ENCODE peak calls at places on chromosomes 12 and 14, in ten cellular contexts. One of them, this sample, is unnamed. For H3K9me3, the result is how much of the 10 kb centered on the place peaks cover.

GRCh38 chr14:99524804-99525698 is 43.8 kb downstream of the CCNK start:
- DNase-seq in suprapubic skin: no peak
- DNase-seq in A549: peak
- DNase-seq in left ventricle myocardium inferior: peak
- DNase-seq in endodermal cell: peak
- DNase-seq in neural progenitor cell: peak
- DNase-seq in A673: peak
- DNase-seq in IMR-90: peak
- DNase-seq in ascending aorta: no peak
- DNase-seq in colonic mucosa: peak
- DNase-seq in this sample: peak

GRCh38 chr14:50792634-50793068 is 38.3 kb downstream of the NIN start:
- DNase-seq in suprapubic skin: no peak
- DNase-seq in A549: no peak
- DNase-seq in left ventricle myocardium inferior: no peak
- DNase-seq in endodermal cell: no peak
- DNase-seq in neural progenitor cell: no peak
- DNase-seq in A673: no peak
- DNase-seq in IMR-90: no peak
- DNase-seq in ascending aorta: no peak
- DNase-seq in colonic mucosa: no peak
- DNase-seq in this sample: no peak

GRCh38 chr14:40367717-40368116 is 935.5 kb upstream of the FBXO33 start:
- DNase-seq in suprapubic skin: no peak
- DNase-seq in A549: no peak
- DNase-seq in left ventricle myocardium inferior: no peak
- DNase-seq in endodermal cell: no peak
- DNase-seq in neural progenitor cell: no peak
- DNase-seq in A673: no peak
- DNase-seq in IMR-90: no peak
- DNase-seq in ascending aorta: no peak
- DNase-seq in colonic mucosa: no peak
- DNase-seq in this sample: no peak

GRCh38 chr14:73752297-73752992 is 38.3 kb upstream of the PNMA1 start:
- DNase-seq in suprapubic skin: no peak
- DNase-seq in A549: peak
- DNase-seq in left ventricle myocardium inferior: peak
- DNase-seq in endodermal cell: no peak
- DNase-seq in neural progenitor cell: peak
- DNase-seq in A673: peak
- DNase-seq in IMR-90: peak
- DNase-seq in ascending aorta: peak
- DNase-seq in colonic mucosa: peak
- DNase-seq in this sample: peak

GRCh38 chr12:128163096-128163495 is 103.9 kb upstream of the TMEM132C start:
- DNase-seq in suprapubic skin: no peak
- DNase-seq in A549: no peak
- DNase-seq in left ventricle myocardium inferior: no peak
- DNase-seq in endodermal cell: no peak
- DNase-seq in neural progenitor cell: no peak
- DNase-seq in A673: no peak
- DNase-seq in IMR-90: no peak
- DNase-seq in ascending aorta: no peak
- DNase-seq in colonic mucosa: no peak
- DNase-seq in this sample: no peak

GRCh38 chr14:51145246-51145645 is 50.3 kb upstream of the TRIM9 start:
- DNase-seq in suprapubic skin: no peak
- DNase-seq in A549: no peak
- DNase-seq in left ventricle myocardium inferior: no peak
- DNase-seq in endodermal cell: no peak
- DNase-seq in neural progenitor cell: no peak
- DNase-seq in A673: no peak
- DNase-seq in IMR-90: no peak
- DNase-seq in ascending aorta: no peak
- DNase-seq in colonic mucosa: no peak
- DNase-seq in this sample: no peak

GRCh38 chr14:69620211-69620611 is 8.8 kb downstream of the SUSD6 start:
- DNase-seq in suprapubic skin: no peak
- DNase-seq in A549: no peak
- DNase-seq in left ventricle myocardium inferior: no peak
- DNase-seq in endodermal cell: no peak
- DNase-seq in neural progenitor cell: no peak
- DNase-seq in A673: no peak
- DNase-seq in IMR-90: no peak
- DNase-seq in ascending aorta: no peak
- DNase-seq in colonic mucosa: no peak
- DNase-seq in this sample: no peak

GRCh38 chr12:121793501-121793835 is at the start of gene RHOF:
- DNase-seq in suprapubic skin: no peak
- DNase-seq in A549: no peak
- DNase-seq in left ventricle myocardium inferior: peak
- DNase-seq in endodermal cell: no peak
- DNase-seq in neural progenitor cell: peak
- DNase-seq in A673: no peak
- DNase-seq in IMR-90: no peak
- DNase-seq in ascending aorta: no peak
- DNase-seq in colonic mucosa: peak
- DNase-seq in this sample: peak

GRCh38 chr12:30533518-30533917 is 162.2 kb downstream of the IPO8 start:
- DNase-seq in suprapubic skin: no peak
- DNase-seq in A549: no peak
- DNase-seq in left ventricle myocardium inferior: no peak
- DNase-seq in endodermal cell: no peak
- DNase-seq in neural progenitor cell: no peak
- DNase-seq in A673: no peak
- DNase-seq in IMR-90: peak
- DNase-seq in ascending aorta: no peak
- DNase-seq in colonic mucosa: no peak
- DNase-seq in this sample: no peak

GRCh38 chr12:19044877-19045276 is 84.7 kb upstream of the PLEKHA5 start:
- DNase-seq in suprapubic skin: no peak
- DNase-seq in A549: no peak
- DNase-seq in left ventricle myocardium inferior: no peak
- DNase-seq in endodermal cell: no peak
- DNase-seq in neural progenitor cell: no peak
- DNase-seq in A673: no peak
- DNase-seq in IMR-90: no peak
- DNase-seq in ascending aorta: no peak
- DNase-seq in colonic mucosa: no peak
- DNase-seq in this sample: no peak

GRCh38 chr14:26200675-26201074 is 397.2 kb downstream of the NOVA1 start:
- DNase-seq in suprapubic skin: no peak
- DNase-seq in A549: no peak
- DNase-seq in left ventricle myocardium inferior: no peak
- DNase-seq in endodermal cell: no peak
- DNase-seq in neural progenitor cell: no peak
- DNase-seq in A673: no peak
- DNase-seq in IMR-90: peak
- DNase-seq in ascending aorta: no peak
- DNase-seq in colonic mucosa: no peak
- DNase-seq in this sample: no peak

GRCh38 chr14:92622311-92622710 is 108.7 kb downstream of the RIN3 start:
- DNase-seq in suprapubic skin: no peak
- DNase-seq in A549: no peak
- DNase-seq in left ventricle myocardium inferior: no peak
- DNase-seq in endodermal cell: no peak
- DNase-seq in neural progenitor cell: no peak
- DNase-seq in A673: no peak
- DNase-seq in IMR-90: no peak
- DNase-seq in ascending aorta: no peak
- DNase-seq in colonic mucosa: no peak
- DNase-seq in this sample: no peak

GRCh38 chr12:94941440-94941862 is 62.0 kb downstream of the NDUFA12 start:
- DNase-seq in suprapubic skin: no peak
- DNase-seq in A549: peak
- DNase-seq in left ventricle myocardium inferior: peak
- DNase-seq in endodermal cell: no peak
- DNase-seq in neural progenitor cell: peak
- DNase-seq in A673: peak
- DNase-seq in IMR-90: peak
- DNase-seq in ascending aorta: peak
- DNase-seq in colonic mucosa: peak
- DNase-seq in this sample: peak

GRCh38 chr12:121590476-121591143 is 9.8 kb upstream of the KDM2B start:
- DNase-seq in suprapubic skin: no peak
- DNase-seq in A549: no peak
- DNase-seq in left ventricle myocardium inferior: no peak
- DNase-seq in endodermal cell: no peak
- DNase-seq in neural progenitor cell: peak
- DNase-seq in A673: no peak
- DNase-seq in IMR-90: peak
- DNase-seq in ascending aorta: no peak
- DNase-seq in colonic mucosa: no peak
- DNase-seq in this sample: no peak

GRCh38 chr12:2640709-2641108 is 154.1 kb upstream of the FKBP4 start:
- DNase-seq in suprapubic skin: peak
- DNase-seq in A549: peak
- DNase-seq in left ventricle myocardium inferior: peak
- DNase-seq in endodermal cell: peak
- DNase-seq in neural progenitor cell: peak
- DNase-seq in A673: peak
- DNase-seq in IMR-90: peak
- DNase-seq in ascending aorta: peak
- DNase-seq in colonic mucosa: no peak
- DNase-seq in this sample: peak

GRCh38 chr14:35114036-35114435 is 7.8 kb downstream of the PPP2R3C start:
- DNase-seq in suprapubic skin: no peak
- DNase-seq in A549: no peak
- DNase-seq in left ventricle myocardium inferior: no peak
- DNase-seq in endodermal cell: no peak
- DNase-seq in neural progenitor cell: no peak
- DNase-seq in A673: no peak
- DNase-seq in IMR-90: peak
- DNase-seq in ascending aorta: no peak
- DNase-seq in colonic mucosa: no peak
- DNase-seq in this sample: no peak

GRCh38 chr14:50967104-50967503 is 22.8 kb upstream of the PYGL start:
- DNase-seq in suprapubic skin: no peak
- DNase-seq in A549: no peak
- DNase-seq in left ventricle myocardium inferior: no peak
- DNase-seq in endodermal cell: no peak
- DNase-seq in neural progenitor cell: no peak
- DNase-seq in A673: no peak
- DNase-seq in IMR-90: peak
- DNase-seq in ascending aorta: no peak
- DNase-seq in colonic mucosa: no peak
- DNase-seq in this sample: no peak

GRCh38 chr12:54932691-54933090 is 51.9 kb downstream of the TESPA1 start:
- DNase-seq in suprapubic skin: no peak
- DNase-seq in A549: peak
- DNase-seq in left ventricle myocardium inferior: no peak
- DNase-seq in endodermal cell: no peak
- DNase-seq in neural progenitor cell: no peak
- DNase-seq in A673: no peak
- DNase-seq in IMR-90: no peak
- DNase-seq in ascending aorta: no peak
- DNase-seq in colonic mucosa: peak
- DNase-seq in this sample: no peak

GRCh38 chr12:75457191-75457590 is 23.4 kb upstream of the GLIPR1 start:
- DNase-seq in suprapubic skin: no peak
- DNase-seq in A549: no peak
- DNase-seq in left ventricle myocardium inferior: no peak
- DNase-seq in endodermal cell: no peak
- DNase-seq in neural progenitor cell: no peak
- DNase-seq in A673: no peak
- DNase-seq in IMR-90: no peak
- DNase-seq in ascending aorta: no peak
- DNase-seq in colonic mucosa: no peak
- DNase-seq in this sample: no peak
- H3K9me3 ChIP-seq in suprapubic skin: under half
- H3K9me3 ChIP-seq in A549: under half
- H3K9me3 ChIP-seq in left ventricle myocardium inferior: under half
- H3K9me3 ChIP-seq in endodermal cell: under half
- H3K9me3 ChIP-seq in neural progenitor cell: under half
- H3K9me3 ChIP-seq in A673: under half
- H3K9me3 ChIP-seq in IMR-90: under half
- H3K9me3 ChIP-seq in ascending aorta: under half
- H3K9me3 ChIP-seq in colonic mucosa: under half
- H3K9me3 ChIP-seq in this sample: under half

DNA sequence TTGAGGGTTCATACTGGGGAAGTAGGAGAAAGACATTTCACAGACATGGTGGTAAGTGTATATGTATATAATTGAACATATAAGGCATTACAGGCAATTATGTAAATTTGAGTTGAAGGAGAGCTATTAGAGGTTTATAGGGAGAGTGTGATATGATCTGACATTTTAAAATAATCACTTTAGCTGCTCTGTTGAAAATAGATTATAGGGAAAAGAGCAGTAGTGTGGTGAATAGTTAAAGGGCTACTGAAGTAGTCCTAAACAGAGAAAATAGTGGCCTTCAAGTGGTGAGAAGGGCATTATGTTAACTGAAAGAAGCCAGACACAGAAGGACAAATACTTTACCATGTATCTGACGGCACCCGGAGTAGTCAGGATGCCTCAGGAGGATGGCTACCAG is 234.2 kb downstream of the SLC41A2 start:
- DNase-seq in suprapubic skin: no peak
- DNase-seq in A549: no peak
- DNase-seq in left ventricle myocardium inferior: no peak
- DNase-seq in endodermal cell: no peak
- DNase-seq in neural progenitor cell: no peak
- DNase-seq in A673: no peak
- DNase-seq in IMR-90: no peak
- DNase-seq in ascending aorta: no peak
- DNase-seq in colonic mucosa: no peak
- DNase-seq in this sample: no peak
- H3K4me3 ChIP-seq in suprapubic skin: no peak
- H3K4me3 ChIP-seq in A549: no peak
- H3K4me3 ChIP-seq in left ventricle myocardium inferior: no peak
- H3K4me3 ChIP-seq in endodermal cell: no peak
- H3K4me3 ChIP-seq in neural progenitor cell: no peak
- H3K4me3 ChIP-seq in A673: no peak
- H3K4me3 ChIP-seq in IMR-90: no peak
- H3K4me3 ChIP-seq in ascending aorta: no peak
- H3K4me3 ChIP-seq in colonic mucosa: no peak
- H3K4me3 ChIP-seq in this sample: no peak

DNA sequence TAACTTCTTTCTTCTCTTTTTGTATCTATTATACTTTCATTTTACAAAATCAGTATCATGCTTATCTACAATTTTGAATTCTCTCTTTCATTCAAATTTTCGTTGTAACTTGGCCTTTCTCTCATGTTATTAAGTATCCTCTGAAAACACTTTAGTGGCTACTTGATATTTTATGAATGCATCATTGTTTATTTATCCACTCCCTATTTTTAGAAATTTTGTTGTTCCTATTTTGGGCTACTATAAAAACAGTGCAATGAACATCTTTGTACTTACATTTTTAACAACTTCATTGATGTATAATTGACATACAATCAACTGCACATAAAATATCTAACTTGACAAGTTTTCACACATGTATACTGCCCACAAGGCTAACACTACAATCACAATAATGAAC is 44.0 kb upstream of the AMIGO2 start:
- DNase-seq in suprapubic skin: no peak
- DNase-seq in A549: no peak
- DNase-seq in left ventricle myocardium inferior: no peak
- DNase-seq in endodermal cell: no peak
- DNase-seq in neural progenitor cell: no peak
- DNase-seq in A673: no peak
- DNase-seq in IMR-90: no peak
- DNase-seq in ascending aorta: no peak
- DNase-seq in colonic mucosa: no peak
- DNase-seq in this sample: no peak
- TF ChIP-seq CTCF in suprapubic skin: no peak
- TF ChIP-seq CTCF in A549: no peak
- TF ChIP-seq CTCF in left ventricle myocardium inferior: no peak
- TF ChIP-seq CTCF in endodermal cell: no peak
- TF ChIP-seq CTCF in neural progenitor cell: no peak
- TF ChIP-seq CTCF in A673: no peak
- TF ChIP-seq CTCF in IMR-90: no peak
- TF ChIP-seq CTCF in ascending aorta: no peak
- TF ChIP-seq CTCF in colonic mucosa: no peak
- TF ChIP-seq CTCF in this sample: no peak

GRCh38 chr14:85336257-85336656 is 193.7 kb upstream of the FLRT2 start:
- DNase-seq in suprapubic skin: no peak
- DNase-seq in A549: no peak
- DNase-seq in left ventricle myocardium inferior: no peak
- DNase-seq in endodermal cell: no peak
- DNase-seq in neural progenitor cell: no peak
- DNase-seq in A673: no peak
- DNase-seq in IMR-90: no peak
- DNase-seq in ascending aorta: no peak
- DNase-seq in colonic mucosa: no peak
- DNase-seq in this sample: no peak
- H3K9me3 ChIP-seq in suprapubic skin: under half
- H3K9me3 ChIP-seq in A549: under half
- H3K9me3 ChIP-seq in left ventricle myocardium inferior: under half
- H3K9me3 ChIP-seq in endodermal cell: under half
- H3K9me3 ChIP-seq in neural progenitor cell: under half
- H3K9me3 ChIP-seq in A673: under half
- H3K9me3 ChIP-seq in IMR-90: under half
- H3K9me3 ChIP-seq in ascending aorta: under half
- H3K9me3 ChIP-seq in colonic mucosa: under half
- H3K9me3 ChIP-seq in this sample: under half

This sample was measured in mucosa of descending colon.